ENCODE peak calls at places on chromosome 22, in five cellular contexts. M is stimulated activated CD4-positive, alpha-beta T cell treated with anti-CD3 and anti-CD28 coated beads, Interleukin-4, amount 100 ng/mL, for 4 hours; T is T-helper 1 cell; R is nucleus accumbens; C is NCI-H1105. L is an unnamed sample.

GRCh38 chr22:22960307-22960706 is 72.7 kb downstream of the IGLL5 start:
- DNase-seq in C (no peak), M (no peak), R (no peak), T (no peak), L (no peak)

GRCh38 chr22:37310815-37311595 is 28.7 kb downstream of the CYTH4 start:
- DNase-seq in R (no peak), T (no peak), C (no peak), M (no peak), L (no peak)

GRCh38 chr22:37432708-37433054 is 5.4 kb upstream of the ELFN2 start:
- DNase-seq in T (no peak), C (no peak), R (no peak), M (no peak), L (no peak)

GRCh38 chr22:20581503-20582170 is 74.2 kb downstream of the MED15 start:
- DNase-seq in R (no peak), T (no peak), C (no peak), M (no peak), L (no peak)

GRCh38 chr22:47047321-47048122 is 285.1 kb downstream of the TBC1D22A start:
- DNase-seq in T (no peak), C (no peak), M (no peak), R (no peak), L (no peak)

GRCh38 chr22:46672731-46673130 is 52.5 kb downstream of the GRAMD4 start:
- DNase-seq in C (no peak), R (no peak), T (no peak), M (no peak), L (no peak)

GRCh38 chr22:30742291-30743256 is 47.9 kb downstream of the OSBP2 start:
- DNase-seq in M (no peak), T (no peak), C (no peak), R (no peak), L (peak)

GRCh38 chr22:37018815-37019308 is 385 bp downstream of the TST start:
- DNase-seq in R (peak), T (no peak), C (peak), M (no peak), L (peak)

GRCh38 chr22:46734830-46735453 is 3.1 kb downstream of the CERK start:
- DNase-seq in C (no peak), T (peak), R (no peak), M (peak), L (no peak)

GRCh38 chr22:20002098-20002497 is 14.5 kb downstream of the ARVCF start:
- DNase-seq in M (no peak), R (no peak), T (no peak), C (no peak), L (no peak)

GRCh38 chr22:43228330-43228729 is 41.4 kb upstream of the TTLL12 start:
- DNase-seq in R (no peak), M (no peak), T (no peak), C (no peak), L (no peak)

GRCh38 chr22:48700566-48701295 is 1126.9 kb downstream of the BRD1 start:
- DNase-seq in M (no peak), R (peak), C (no peak), T (no peak), L (no peak)

L was measured in astrocyte.